ENCODE peak calls at places on chromosome 12, in eight cellular contexts. N is transverse colon, R is fibroblast of lung, A is cardiac muscle cell, Z is OCI-LY7, X is osteoblast, L is mammary epithelial cell, K is thoracic aorta. J is an unnamed sample. For H3K9me3 and H3K4me1, the result is how much of the 10 kb centered on the place peaks cover.

GRCh38 chr12:11771356-11771755 is 121.9 kb downstream of the ETV6 start:
- DNase-seq in R (peak), X (no peak), L (peak), K (no peak), Z (no peak), A (peak), N (no peak), J (no peak)

GRCh38 chr12:51520576-51521325 is 70.3 kb upstream of the SCN8A start:
- DNase-seq in X (no peak), A (no peak), K (no peak), Z (no peak), N (no peak), L (no peak), R (no peak), J (no peak)

GRCh38 chr12:50425859-50426258 is 25.2 kb downstream of the LARP4 start:
- DNase-seq in K (no peak), Z (no peak), R (no peak), L (no peak), N (no peak), X (peak), A (no peak), J (no peak)

GRCh38 chr12:27383429-27384260 is 51.0 kb downstream of the BMAL2 start:
- DNase-seq in R (peak), N (peak), X (peak), A (peak), L (peak), K (peak), Z (peak), J (peak)

GRCh38 chr12:12885060-12885792 is 6.1 kb upstream of the GPRC5A start:
- DNase-seq in L (no peak), N (no peak), A (no peak), X (no peak), Z (no peak), K (no peak), R (peak), J (no peak)

GRCh38 chr12:38648813-38649212 is 256.6 kb downstream of the CPNE8 start:
- DNase-seq in K (no peak), A (no peak), R (no peak), N (no peak), X (no peak), Z (no peak), L (no peak), J (no peak)

GRCh38 chr12:29762637-29763300 is 21.0 kb downstream of the TMTC1 start:
- DNase-seq in R (no peak), K (no peak), A (peak), Z (no peak), X (no peak), L (no peak), N (no peak), J (peak)

GRCh38 chr12:28177461-28177860 is 12.8 kb upstream of the CCDC91 start:
- DNase-seq in Z (no peak), X (no peak), A (no peak), R (no peak), L (peak), N (no peak), K (no peak), J (no peak)

GRCh38 chr12:24902521-24903304 is 46.2 kb downstream of the BCAT1 start:
- DNase-seq in L (peak), Z (no peak), K (no peak), X (peak), R (peak), A (peak), N (no peak), J (no peak)

GRCh38 chr12:54000105-54000773 is at the start of gene HOXC9:
- DNase-seq in N (no peak), Z (no peak), A (no peak), R (no peak), K (no peak), L (peak), X (peak), J (no peak)

GRCh38 chr12:119322324-119322723 is 12.2 kb upstream of the CCDC60 start:
- DNase-seq in Z (no peak), N (peak), X (no peak), L (no peak), K (no peak), R (no peak), A (no peak), J (no peak)

GRCh38 chr12:103852498-103852992 is 11.5 kb upstream of the NT5DC3 start:
- DNase-seq in L (peak), A (peak), R (peak), K (no peak), Z (no peak), X (no peak), N (no peak), J (no peak)

GRCh38 chr12:44847888-44848770 is 28.0 kb downstream of the NELL2 start:
- DNase-seq in L (no peak), N (peak), R (no peak), K (no peak), Z (peak), A (no peak), X (peak), J (no peak)

GRCh38 chr12:105051981-105052380 is 32.3 kb downstream of the ALDH1L2 start:
- DNase-seq in X (no peak), K (no peak), N (no peak), R (no peak), L (no peak), A (no peak), Z (peak), J (no peak)

GRCh38 chr12:48201091-48201490 is 2.0 kb downstream of the OR10AD1 start:
- DNase-seq in X (no peak), L (no peak), N (no peak), A (no peak), Z (no peak), R (no peak), K (no peak), J (no peak)

GRCh38 chr12:11765817-11766794 is 116.6 kb downstream of the ETV6 start:
- DNase-seq in K (no peak), Z (no peak), R (peak), N (peak), X (peak), A (peak), L (peak), J (peak)

GRCh38 chr12:19158909-19159308 is 29.4 kb downstream of the PLEKHA5 start:
- DNase-seq in K (no peak), X (no peak), A (peak), N (no peak), Z (no peak), L (no peak), R (peak), J (no peak)

DNA sequence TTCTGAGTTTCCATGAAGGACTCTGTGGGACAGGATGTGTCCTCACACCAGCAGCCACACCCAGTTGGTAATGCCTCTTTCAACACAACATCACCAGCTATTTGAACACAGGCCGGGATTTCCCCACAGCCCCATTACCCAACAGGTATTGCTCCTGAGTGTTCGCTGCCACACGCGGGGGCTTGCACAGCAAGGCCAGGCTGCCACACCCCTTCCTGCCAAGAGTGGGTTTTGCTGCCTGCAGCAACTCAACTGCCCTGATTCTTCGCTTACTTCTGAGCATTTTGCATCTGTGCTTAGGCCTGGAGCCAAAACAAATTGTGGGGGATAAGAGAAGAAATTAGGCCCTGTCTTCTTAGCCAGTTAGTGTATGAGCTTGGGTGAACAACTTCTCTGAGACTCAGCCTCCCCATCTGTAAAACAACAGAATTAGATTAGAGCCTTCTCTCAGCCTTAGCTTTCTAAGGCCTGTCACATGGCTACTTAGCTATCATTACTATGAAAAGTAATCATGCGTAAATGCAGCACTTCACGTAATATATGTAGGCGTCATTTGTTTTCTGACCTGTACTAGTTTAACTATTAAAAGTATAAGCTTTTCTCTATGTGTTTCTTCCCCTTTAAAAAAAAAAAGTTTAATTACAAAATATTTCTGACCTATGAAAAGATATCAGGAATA is 20.0 kb downstream of the CKAP4 start:
- DNase-seq in L (peak), R (peak), N (peak), K (no peak), A (peak), X (no peak), Z (no peak), J (no peak)
- TF ChIP-seq CTCF in L (no peak), R (no peak), N (no peak), K (no peak), A (no peak), X (no peak), Z (no peak), J (no peak)

GRCh38 chr12:56885316-56885715 is 48.9 kb downstream of the SDR9C7 start:
- DNase-seq in Z (no peak), N (no peak), R (no peak), K (no peak), L (no peak), X (no peak), A (no peak), J (no peak)
- H3K9me3 ChIP-seq in Z (under half), N (under half), R (under half), K (under half), L (under half), X (under half), A (under half), J (under half)

DNA sequence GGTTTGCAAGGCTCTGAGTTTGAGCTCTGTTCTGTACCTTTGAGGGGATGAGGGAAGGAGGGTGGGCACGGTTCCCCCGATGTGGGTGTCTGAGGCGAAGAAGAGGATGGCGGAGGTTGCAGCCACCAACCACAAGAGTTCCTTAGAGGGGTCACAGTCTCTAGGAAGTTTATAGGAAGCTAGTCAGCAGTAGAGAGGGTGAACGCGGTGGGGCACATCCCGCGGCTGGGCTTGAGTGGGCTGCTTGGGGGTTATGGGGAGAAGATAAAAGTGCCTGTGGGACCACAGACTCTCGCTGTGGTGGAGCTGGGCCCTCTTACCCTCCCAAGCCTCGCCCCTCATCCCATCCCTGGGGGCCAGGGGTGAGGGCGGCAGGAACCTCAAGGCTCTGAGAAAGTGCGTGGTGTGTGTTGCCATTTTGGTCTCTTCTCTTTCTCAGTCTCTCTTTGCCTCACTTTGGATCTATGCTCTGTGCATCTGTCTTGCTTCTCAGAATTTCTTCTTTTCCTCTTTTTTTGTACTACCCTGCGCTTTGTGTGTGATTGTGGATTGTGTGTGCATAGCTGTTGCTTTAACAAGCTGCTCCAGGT is 2.7 kb downstream of the CD4 start:
- DNase-seq in R (no peak), N (no peak), X (no peak), K (no peak), L (no peak), Z (no peak), A (no peak), J (no peak)
- H3K4me1 ChIP-seq in R (under half), N (under half), X (under half), K (under half), L (under half), Z (under half), A (under half), J (under half)

GRCh38 chr12:55619352-55620138 is 17.1 kb upstream of the OR10P1 start:
- DNase-seq in Z (peak), R (peak), X (peak), K (no peak), N (peak), L (peak), A (peak), J (no peak)
- TF ChIP-seq CTCF in Z (peak), R (peak), X (peak), K (peak), N (peak), L (peak), A (peak), J (peak)

DNA sequence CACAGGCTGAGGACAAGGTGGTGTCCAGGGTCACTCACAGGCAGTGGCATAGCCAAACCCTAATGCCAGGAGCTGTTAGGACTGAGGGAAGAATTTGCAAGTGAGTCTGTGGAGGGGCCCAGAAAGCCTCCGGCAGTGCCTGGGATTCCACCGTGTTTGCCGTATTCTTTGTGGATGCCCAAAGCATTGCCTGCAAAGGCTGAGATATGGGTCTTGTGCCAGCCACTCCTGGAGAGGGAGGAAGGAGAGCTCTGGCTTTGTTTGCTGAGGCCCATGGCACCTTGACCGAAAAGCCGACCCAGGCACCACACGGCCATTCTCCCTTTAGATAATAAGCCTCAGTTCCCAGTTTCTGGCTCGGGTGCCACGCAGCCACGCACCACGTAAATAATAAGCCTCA is 35.8 kb upstream of the GALNT9 start:
- DNase-seq in N (no peak), R (no peak), X (no peak), K (no peak), A (no peak), Z (no peak), L (no peak), J (no peak)
- H3K9me3 ChIP-seq in N (under half), R (under half), X (under half), K (under half), A (under half), Z (under half), L (under half), J (under half)

GRCh38 chr12:52546126-52546525 is 6.8 kb downstream of the KRT71 start:
- DNase-seq in R (no peak), N (no peak), Z (no peak), X (no peak), A (no peak), L (no peak), K (no peak), J (no peak)

GRCh38 chr12:52555577-52555976 is 2.6 kb upstream of the KRT71 start:
- DNase-seq in A (no peak), R (no peak), K (no peak), L (no peak), X (no peak), Z (no peak), N (no peak), J (no peak)

GRCh38 chr12:52552681-52553195 is at the start of gene KRT71:
- DNase-seq in A (no peak), L (no peak), N (no peak), X (no peak), Z (no peak), R (no peak), K (no peak), J (no peak)

GRCh38 chr12:52552055-52552454 is 890 bp downstream of the KRT71 start:
- DNase-seq in R (no peak), L (no peak), A (no peak), Z (no peak), N (no peak), X (peak), K (no peak), J (peak)

DNA sequence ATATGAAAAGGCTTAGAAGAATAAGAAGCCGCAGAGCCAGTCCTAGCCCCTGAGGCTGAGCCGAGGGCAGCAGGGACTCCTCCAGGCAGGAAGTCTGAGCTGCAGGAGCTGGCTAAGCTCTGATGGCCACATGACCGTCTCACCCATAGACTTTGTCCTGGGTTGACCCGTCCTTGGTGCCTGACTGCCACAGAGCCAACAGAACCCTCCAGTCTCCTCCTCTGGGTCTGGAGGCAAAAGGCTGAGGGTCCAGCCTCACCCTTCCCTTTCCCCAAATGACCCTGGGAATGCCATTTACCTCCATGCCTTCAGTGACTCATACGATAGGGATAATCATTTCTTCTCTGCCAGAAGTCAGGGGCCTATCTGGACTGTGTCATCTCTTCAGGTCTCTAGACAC is 1.5 kb downstream of the KRT71 start:
- DNase-seq in N (no peak), Z (no peak), X (no peak), K (no peak), A (no peak), R (no peak), L (no peak), J (peak)
- H3K4me1 ChIP-seq in N (under half), Z (under half), X (under half), K (under half), A (under half), R (under half), L (under half), J (under half)

DNA sequence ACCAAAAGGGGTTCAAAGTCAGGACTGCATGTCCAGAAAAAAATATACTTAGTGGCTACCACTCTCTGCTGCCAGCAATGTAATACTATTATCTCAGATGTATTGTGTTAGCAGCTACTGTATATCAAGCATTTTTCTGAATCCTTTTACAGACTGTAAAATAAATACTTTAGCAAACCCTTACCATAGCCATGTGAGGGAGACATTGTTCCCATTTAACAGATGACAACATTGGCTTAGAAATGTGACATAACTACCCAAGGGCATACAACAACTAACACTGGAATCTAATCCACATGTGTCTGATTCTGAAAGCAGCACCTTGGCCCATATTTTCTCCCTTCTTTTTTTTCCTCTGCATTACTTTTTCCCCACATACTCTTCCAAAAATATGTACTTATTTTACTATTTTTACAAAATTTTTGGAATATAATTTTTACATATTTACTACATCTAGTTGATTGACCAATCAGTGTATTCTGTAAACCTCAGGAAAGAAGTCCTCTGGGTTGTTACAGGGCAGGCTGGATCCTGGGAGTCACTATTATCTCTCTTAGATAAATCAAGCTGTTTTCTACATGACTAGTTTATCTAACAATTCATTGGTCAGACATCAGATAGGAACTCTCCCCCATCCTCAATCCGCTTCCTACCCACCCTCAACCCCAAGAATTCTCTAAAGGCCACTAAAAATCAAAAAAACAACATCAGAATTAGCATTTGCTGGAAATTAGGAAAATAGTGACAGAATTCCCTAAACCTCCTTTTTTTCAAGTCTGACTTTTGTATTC is 154.1 kb downstream of the BTG1 start:
- DNase-seq in R (no peak), Z (peak), K (no peak), A (no peak), X (peak), L (peak), N (no peak), J (no peak)
- TF ChIP-seq CTCF in R (no peak), Z (peak), K (no peak), A (no peak), X (no peak), L (no peak), N (no peak), J (no peak)